ENCODE peak calls at places on chromosomes 16 and 17, in six cellular contexts. Z is IMR-90, O is H54, G is ovary, X is heart left ventricle, J is A549. I is an unnamed sample.
A peak's percentile ranks its signal among the peaks of the same experiment; 100 is the strongest.

GRCh38 chr17:21463204-21463661 is 87.1 kb downstream of the KCNJ12 start:
- DNase-seq in O (no peak), J (no peak), G (no peak), X (no peak), Z (no peak), I (no peak)

GRCh38 chr16:24863582-24864437 is 18.0 kb downstream of the SLC5A11 start:
- DNase-seq in G (no peak), O (no peak), J (no peak), X (no peak), Z (no peak), I (no peak)

GRCh38 chr17:3960764-3961163 is 3.5 kb downstream of the ATP2A3 start:
- DNase-seq in G (no peak), O (no peak), J (no peak), Z (peak; percentile 55), X (no peak), I (no peak)

GRCh38 chr17:35765086-35765710 is 4.5 kb downstream of the C17orf50 start:
- DNase-seq in X (no peak), G (no peak), O (no peak), Z (no peak), J (no peak), I (no peak)

GRCh38 chr17:59746849-59747445 is 39.5 kb downstream of the VMP1 start:
- DNase-seq in X (no peak), G (no peak), J (peak; percentile 82), Z (peak; percentile 71), O (peak; percentile 10), I (peak; percentile 62)

GRCh38 chr16:2039286-2040030 is 8.2 kb downstream of the NTHL1 start:
- DNase-seq in G (peak; percentile 90), O (no peak), J (peak; percentile 96), X (peak; percentile 92), Z (peak; percentile 93), I (no peak)

GRCh38 chr16:81204794-81205680 is 33.5 kb upstream of the BCO1 start:
- DNase-seq in J (peak; percentile 61), X (no peak), Z (peak; percentile 64), G (peak; percentile 66), O (peak; percentile 38), I (peak; percentile 61)

GRCh38 chr17:14198575-14198974 is 38.1 kb downstream of the CDRT15 start:
- DNase-seq in O (no peak), Z (no peak), X (no peak), G (no peak), J (no peak), I (no peak)

GRCh38 chr16:69316595-69317034 is 5.5 kb downstream of the VPS4A start:
- DNase-seq in X (no peak), G (peak; percentile 13), O (no peak), Z (no peak), J (no peak), I (peak; percentile 8)

GRCh38 chr16:86911311-86911999 is 333.1 kb downstream of the FOXL1 start:
- DNase-seq in O (no peak), G (no peak), X (no peak), Z (no peak), J (no peak), I (peak; percentile 18)

GRCh38 chr17:47205419-47205963 is 3.7 kb upstream of the MYL4 start:
- DNase-seq in J (no peak), X (peak; percentile 56), Z (peak; percentile 68), O (no peak), G (peak; percentile 45), I (no peak)

GRCh38 chr17:32227910-32228309 is 37.7 kb upstream of the RHBDL3 start:
- DNase-seq in Z (no peak), O (no peak), X (no peak), G (no peak), J (no peak), I (no peak)

GRCh38 chr17:58564971-58565370 is 50.5 kb upstream of the MTMR4 start:
- DNase-seq in G (no peak), Z (no peak), O (no peak), J (no peak), X (no peak), I (no peak)

GRCh38 chr17:74008196-74008595 is 195.3 kb upstream of the RPL38 start:
- DNase-seq in G (no peak), Z (no peak), J (peak; percentile 43), X (no peak), O (peak; percentile 24), I (peak; percentile 52)

GRCh38 chr16:12095275-12096161 is 119.0 kb downstream of the SNX29 start:
- DNase-seq in X (peak; percentile 68), O (peak; percentile 59), J (peak; percentile 41), G (peak; percentile 84), Z (peak; percentile 62), I (peak; percentile 64)

DNA sequence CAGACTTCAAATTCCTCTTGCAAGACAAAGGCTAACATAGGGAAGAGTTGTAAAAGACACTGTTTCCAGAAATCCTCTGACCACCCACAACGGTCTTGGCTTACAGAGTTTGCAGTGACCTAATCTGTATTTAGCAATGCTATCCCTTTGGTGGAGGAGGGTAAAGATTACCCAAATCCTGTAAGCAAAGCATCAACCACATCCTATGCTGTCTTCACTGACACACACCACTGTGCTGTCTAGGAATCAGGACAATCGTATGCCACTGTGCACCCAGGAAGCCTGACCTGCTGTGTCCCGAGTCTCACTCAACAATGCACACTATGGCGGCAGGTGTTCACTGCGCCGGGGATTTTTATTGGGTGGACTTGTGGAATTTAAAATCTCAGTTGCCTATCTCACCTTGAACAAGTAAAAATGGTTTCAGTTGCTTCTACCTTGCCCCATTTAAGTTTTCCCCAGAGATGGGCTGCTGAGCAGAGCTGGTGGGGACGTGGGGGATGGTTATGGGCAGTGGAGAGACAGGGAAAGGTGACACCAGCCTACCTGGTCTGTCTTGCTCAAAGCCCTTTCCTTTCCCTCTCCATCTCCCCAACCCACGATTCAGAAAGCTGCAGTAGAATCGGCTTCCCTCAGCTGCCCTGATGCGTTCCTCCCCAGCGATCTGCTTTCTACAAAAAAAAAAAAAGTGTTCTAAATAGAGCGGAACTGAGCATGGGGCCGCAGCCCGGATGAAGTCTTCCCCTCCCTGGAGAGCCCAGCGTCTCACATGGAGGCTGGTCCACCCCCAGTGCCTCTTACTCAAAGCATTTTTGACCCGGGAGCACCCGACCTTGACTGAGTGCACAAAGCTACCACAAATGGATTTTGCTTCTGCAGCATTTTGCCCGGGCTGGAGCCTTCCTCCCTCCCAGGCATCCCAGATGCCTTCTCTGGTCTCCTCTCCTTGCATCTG is 271.5 kb downstream of the SOX9 start:
- DNase-seq in J (peak; percentile 78), G (no peak), O (no peak), X (no peak), Z (peak; percentile 95), I (peak; percentile 32)
- TF ChIP-seq POLR2A in J (no peak), G (no peak), O (no peak), X (no peak), Z (peak; percentile 24), I (no peak)

DNA sequence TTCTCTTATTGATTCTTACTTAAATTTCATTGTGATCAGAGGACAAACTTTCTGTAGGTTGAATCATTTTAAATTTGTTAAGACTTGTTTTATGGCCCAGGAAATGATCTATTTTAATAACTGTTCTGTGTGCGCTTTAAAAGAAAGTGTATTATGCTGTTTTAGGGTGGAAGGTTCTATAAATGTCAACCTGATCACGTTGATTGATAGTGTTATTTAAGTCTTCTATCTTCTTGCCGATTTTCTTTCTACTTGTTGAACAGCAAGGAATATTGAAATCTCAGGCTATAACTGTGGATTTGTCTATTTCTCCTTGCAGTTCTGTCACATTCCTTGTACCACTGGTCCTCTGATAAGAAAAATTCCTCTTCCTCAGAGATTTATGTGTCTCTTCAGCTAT is 112.7 kb downstream of the TANC2 start:
- DNase-seq in Z (no peak), J (no peak), O (no peak), X (no peak), G (no peak), I (no peak)
- TF ChIP-seq POLR2A in Z (no peak), J (no peak), O (no peak), X (no peak), G (no peak), I (no peak)

DNA sequence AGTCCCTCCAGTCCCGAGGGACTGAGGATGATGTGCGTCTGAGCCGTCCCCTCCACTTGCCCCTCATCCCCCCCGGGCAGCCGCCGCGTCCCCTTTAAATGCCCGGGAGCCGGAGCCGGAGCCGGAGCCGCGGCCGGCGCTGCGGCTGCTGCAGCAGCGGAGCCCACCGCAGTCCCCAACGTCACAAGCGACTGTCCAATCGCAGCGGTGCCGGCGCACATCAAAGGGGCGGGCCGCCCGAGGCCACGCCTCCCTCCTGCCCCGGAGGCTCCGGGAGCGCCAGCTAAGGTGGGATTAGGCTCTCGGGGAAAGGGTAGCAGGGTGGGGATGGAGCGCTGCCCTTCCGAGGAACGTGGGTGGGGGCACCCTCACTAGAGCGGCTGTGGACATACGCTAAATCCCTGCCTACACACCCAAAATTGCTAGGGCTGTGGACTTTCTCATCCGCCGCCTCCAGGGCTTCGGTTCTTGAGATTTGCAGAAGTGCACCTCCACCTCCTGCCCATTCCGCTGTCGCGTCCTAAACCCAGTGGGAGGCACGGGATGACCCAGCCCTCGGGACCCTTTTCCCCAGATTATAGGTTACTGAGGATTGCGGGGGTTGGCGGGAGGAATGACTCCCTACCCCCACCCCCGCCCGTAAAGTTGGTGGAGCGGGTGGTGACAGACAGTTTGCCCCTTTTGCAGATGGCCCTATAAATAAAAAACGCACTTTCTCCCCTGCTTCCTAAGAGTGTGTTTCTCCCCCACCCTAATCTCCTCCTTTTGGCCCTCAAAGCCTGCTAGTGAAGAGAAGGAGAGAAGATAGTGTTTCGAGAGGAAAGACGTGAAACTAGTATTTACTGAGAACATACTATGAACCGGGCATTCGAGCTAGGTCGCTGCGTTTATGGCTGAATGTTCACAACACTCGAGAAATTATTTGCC is at the start of gene PHOSPHO1:
- DNase-seq in X (peak; percentile 90), J (peak; percentile 81), Z (peak; percentile 76), G (peak; percentile 75), O (peak; percentile 98), I (peak; percentile 84)
- TF ChIP-seq POLR2A in X (peak; percentile 55), J (peak; percentile 26), Z (no peak), G (no peak), O (no peak), I (no peak)

GRCh38 chr16:67841816-67842508 is at the start of gene THAP11:
- DNase-seq in X (peak; percentile 93), O (peak; percentile 94), G (peak; percentile 95), J (peak; percentile 96), Z (peak; percentile 92), I (peak; percentile 97)
- TF ChIP-seq POLR2A in X (peak; percentile 62), O (no peak), G (peak; percentile 74), J (peak; percentile 56), Z (peak; percentile 52), I (peak; percentile 52)

I was measured in NB4.